ENCODE peak calls at places on chromosome 4, in six cellular contexts. N is stomach, J is upper lobe of right lung, V is A673, O is GM23338, L is tibial nerve. X is an unnamed sample. For H3K4me1, the result is how much of the 10 kb centered on the place peaks cover.

GRCh38 chr4:6546681-6547447 is 28.1 kb upstream of the MAN2B2 start:
- DNase-seq in J (no peak), L (no peak), V (peak), N (peak), O (peak), X (peak)

GRCh38 chr4:2891294-2891693 is 47.6 kb downstream of the ADD1 start:
- DNase-seq in O (no peak), J (no peak), V (no peak), N (no peak), L (no peak), X (peak)

GRCh38 chr4:84878090-84878489 is 88.4 kb downstream of the WDFY3 start:
- DNase-seq in N (no peak), V (no peak), O (no peak), L (no peak), J (no peak), X (peak)

GRCh38 chr4:180521181-180521580 is 1722.0 kb upstream of the TENM3 start:
- DNase-seq in O (no peak), J (no peak), N (no peak), V (no peak), L (no peak), X (no peak)

GRCh38 chr4:185841451-185841850 is 29.5 kb upstream of the SORBS2 start:
- DNase-seq in N (no peak), V (no peak), L (no peak), J (no peak), O (no peak), X (no peak)

GRCh38 chr4:54668031-54668611 is 10.4 kb downstream of the KIT start:
- DNase-seq in V (no peak), J (no peak), L (no peak), N (no peak), O (peak), X (no peak)

GRCh38 chr4:164345756-164346155 is 408.2 kb upstream of the SMIM31 start:
- DNase-seq in L (no peak), O (no peak), J (no peak), V (no peak), N (no peak), X (no peak)

GRCh38 chr4:42917316-42917715 is 24.8 kb downstream of the GRXCR1 start:
- DNase-seq in J (no peak), N (no peak), O (no peak), V (no peak), L (no peak), X (no peak)

GRCh38 chr4:110155632-110156031 is 42.8 kb downstream of the ELOVL6 start:
- DNase-seq in J (no peak), N (no peak), L (no peak), V (no peak), O (no peak), X (peak)

GRCh38 chr4:156970501-156971167 is 965 bp downstream of the PDGFC start:
- DNase-seq in O (peak), V (peak), J (peak), N (peak), L (peak), X (peak)

GRCh38 chr4:72568959-72569718 is at the start of gene ADAMTS3:
- DNase-seq in N (peak), L (peak), V (peak), J (peak), O (peak), X (peak)

GRCh38 chr4:118941799-118942198 is 53.1 kb downstream of the SYNPO2 start:
- DNase-seq in L (no peak), J (no peak), O (no peak), V (peak), N (no peak), X (peak)

GRCh38 chr4:4659871-4660651 is 118.2 kb upstream of the STX18 start:
- DNase-seq in J (no peak), N (no peak), V (peak), O (no peak), L (no peak), X (peak)

GRCh38 chr4:71857713-71858451 is 74.0 kb upstream of the GC start:
- DNase-seq in L (no peak), V (no peak), J (no peak), N (peak), O (peak), X (no peak)

GRCh38 chr4:15883611-15884243 is 54.8 kb downstream of the FGFBP1 start:
- DNase-seq in O (no peak), J (no peak), L (no peak), N (no peak), V (no peak), X (no peak)

GRCh38 chr4:140357868-140358267 is 15.6 kb upstream of the SCOC start:
- DNase-seq in V (no peak), J (no peak), O (no peak), N (no peak), L (no peak), X (no peak)

GRCh38 chr4:122762520-122762919 is 30.0 kb downstream of the BBS12 start:
- DNase-seq in V (no peak), L (no peak), J (no peak), N (no peak), O (no peak), X (no peak)

GRCh38 chr4:121938282-121939092 is 13.4 kb downstream of the TRPC3 start:
- DNase-seq in O (no peak), V (no peak), J (no peak), L (no peak), N (no peak), X (peak)

GRCh38 chr4:25861422-25861926 is 1.3 kb downstream of the SEL1L3 start:
- DNase-seq in V (peak), L (no peak), O (no peak), N (no peak), J (no peak), X (peak)

GRCh38 chr4:16608123-16608522 is 290.3 kb downstream of the LDB2 start:
- DNase-seq in N (no peak), O (peak), J (no peak), L (no peak), V (no peak), X (no peak)

GRCh38 chr4:163165217-163166017 is 1.3 kb downstream of the NAF1 start:
- DNase-seq in O (no peak), J (no peak), L (no peak), V (no peak), N (no peak), X (peak)

GRCh38 chr4:120653790-120654189 is 268.7 kb downstream of the PRDM5 start:
- DNase-seq in N (no peak), J (no peak), L (no peak), O (no peak), V (no peak), X (no peak)

GRCh38 chr4:8741513-8742226 is 130.0 kb downstream of the HMX1 start:
- DNase-seq in N (peak), O (no peak), J (peak), V (no peak), L (no peak), X (no peak)

GRCh38 chr4:127698789-127699200 is 31.4 kb upstream of the SLC25A31 start:
- DNase-seq in L (no peak), O (no peak), J (no peak), N (no peak), V (peak), X (peak)

GRCh38 chr4:6217716-6218381 is 17.5 kb upstream of the JAKMIP1 start:
- DNase-seq in L (no peak), V (no peak), O (no peak), N (no peak), J (no peak), X (no peak)

GRCh38 chr4:114782842-114783595 is 184.4 kb downstream of the UGT8 start:
- DNase-seq in L (no peak), O (peak), N (no peak), V (peak), J (no peak), X (peak)

GRCh38 chr4:148574066-148574465 is 131.9 kb upstream of the NR3C2 start:
- DNase-seq in O (no peak), L (no peak), N (no peak), J (no peak), V (no peak), X (no peak)

GRCh38 chr4:6877070-6877469 is 32.6 kb upstream of the TBC1D14 start:
- DNase-seq in J (no peak), L (no peak), O (no peak), N (no peak), V (no peak), X (no peak)

GRCh38 chr4:106541253-106541652 is 172.7 kb upstream of the GIMD1 start:
- DNase-seq in O (no peak), L (no peak), V (no peak), N (no peak), J (no peak), X (peak)

GRCh38 chr4:77617203-77617602 is 11.6 kb downstream of the CXCL13 start:
- DNase-seq in V (peak), L (no peak), N (no peak), J (no peak), O (no peak), X (peak)

GRCh38 chr4:28490669-28491068 is 1630.0 kb downstream of the STIM2 start:
- DNase-seq in L (no peak), N (no peak), V (no peak), O (peak), J (no peak), X (no peak)

GRCh38 chr4:143384381-143384994 is 47.8 kb downstream of the GAB1 start:
- DNase-seq in J (no peak), O (no peak), N (no peak), L (no peak), V (no peak), X (peak)

GRCh38 chr4:169079942-169080827 is 70.1 kb upstream of the CBR4 start:
- DNase-seq in J (peak), L (peak), O (no peak), V (peak), N (peak), X (peak)

GRCh38 chr4:72314869-72315268 is 254.2 kb downstream of the ADAMTS3 start:
- DNase-seq in V (peak), O (no peak), N (no peak), L (peak), J (no peak), X (peak)

GRCh38 chr4:113294910-113295309 is 245.5 kb downstream of the ANK2 start:
- DNase-seq in L (no peak), O (no peak), J (no peak), N (no peak), V (no peak), X (no peak)

GRCh38 chr4:6362896-6363295 is 93.2 kb downstream of the WFS1 start:
- DNase-seq in O (peak), J (no peak), V (peak), N (no peak), L (no peak), X (peak)

GRCh38 chr4:37246891-37247290 is 2.3 kb downstream of the NWD2 start:
- DNase-seq in N (no peak), O (no peak), L (no peak), V (no peak), J (no peak), X (no peak)

GRCh38 chr4:3756343-3757059 is 9.7 kb upstream of the ADRA2C start:
- DNase-seq in N (no peak), O (peak), V (no peak), L (no peak), J (no peak), X (no peak)

DNA sequence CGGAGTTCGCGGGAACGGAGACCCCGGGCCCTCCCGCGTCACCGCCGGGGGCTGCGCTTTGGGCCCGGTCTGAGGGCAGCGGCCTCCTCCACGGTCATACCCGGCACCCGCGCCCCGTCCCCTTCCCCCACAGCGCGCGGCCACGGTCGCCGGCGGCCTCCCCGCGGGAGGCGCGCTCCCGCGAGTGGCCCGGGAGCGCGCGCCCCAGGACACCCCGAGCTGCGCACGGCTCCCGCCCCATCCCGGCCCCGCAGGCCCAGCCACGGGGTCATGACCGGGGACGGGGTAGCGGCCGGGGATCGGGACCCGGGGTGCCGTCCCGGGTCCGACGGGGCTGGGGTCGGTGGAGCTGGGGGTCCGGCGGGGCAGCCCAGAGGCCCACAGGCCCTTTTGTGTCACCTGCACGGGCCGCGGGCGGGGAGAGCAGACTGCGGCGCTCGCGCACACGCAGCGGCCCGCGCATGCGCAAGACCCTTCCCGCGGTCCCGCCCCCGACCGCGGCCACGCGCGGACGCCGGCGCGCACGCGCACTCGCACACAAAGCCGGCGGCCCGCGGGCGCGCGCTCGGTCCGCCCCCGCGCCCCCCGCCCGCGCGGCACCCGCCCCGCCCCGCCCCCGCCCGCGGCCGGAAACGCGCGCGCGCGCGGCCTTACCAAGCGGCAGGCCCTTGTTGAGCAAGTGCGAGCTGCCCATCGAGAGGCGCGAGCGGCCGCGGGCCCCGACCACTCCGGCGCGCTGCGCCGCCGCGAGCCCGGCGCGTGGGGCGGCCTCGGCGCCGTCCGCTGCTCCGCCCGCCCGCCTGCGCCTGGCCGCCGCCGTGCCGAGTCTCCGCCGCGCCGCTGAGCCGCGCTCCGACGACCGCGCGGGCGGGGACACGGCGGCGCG is at the start of gene CTBP1:
- DNase-seq in L (peak), V (peak), O (peak), N (peak), J (peak), X (peak)
- H3K4me1 ChIP-seq in L (half or more), V (under half), O (under half), N (half or more), J (half or more), X (under half)

GRCh38 chr4:34269593-34269992 is 1974.7 kb downstream of the ARAP2 start:
- DNase-seq in L (no peak), N (no peak), O (no peak), J (no peak), V (no peak), X (no peak)
- H3K27ac ChIP-seq in L (no peak), N (no peak), O (no peak), J (no peak), V (no peak), X (no peak)

GRCh38 chr4:173256825-173257224 is 77.3 kb downstream of the HMGB2 start:
- DNase-seq in N (no peak), J (no peak), L (no peak), O (no peak), V (no peak), X (no peak)

GRCh38 chr4:173253561-173253960 is 80.6 kb downstream of the HMGB2 start:
- DNase-seq in J (no peak), V (no peak), O (no peak), L (no peak), N (no peak), X (no peak)

GRCh38 chr4:173248690-173249089 is 80.1 kb downstream of the GALNT7 start:
- DNase-seq in V (no peak), L (no peak), O (no peak), J (no peak), N (no peak), X (no peak)

GRCh38 chr4:173254646-173255045 is 79.5 kb downstream of the HMGB2 start:
- DNase-seq in N (no peak), J (no peak), O (no peak), L (no peak), V (no peak), X (no peak)

DNA sequence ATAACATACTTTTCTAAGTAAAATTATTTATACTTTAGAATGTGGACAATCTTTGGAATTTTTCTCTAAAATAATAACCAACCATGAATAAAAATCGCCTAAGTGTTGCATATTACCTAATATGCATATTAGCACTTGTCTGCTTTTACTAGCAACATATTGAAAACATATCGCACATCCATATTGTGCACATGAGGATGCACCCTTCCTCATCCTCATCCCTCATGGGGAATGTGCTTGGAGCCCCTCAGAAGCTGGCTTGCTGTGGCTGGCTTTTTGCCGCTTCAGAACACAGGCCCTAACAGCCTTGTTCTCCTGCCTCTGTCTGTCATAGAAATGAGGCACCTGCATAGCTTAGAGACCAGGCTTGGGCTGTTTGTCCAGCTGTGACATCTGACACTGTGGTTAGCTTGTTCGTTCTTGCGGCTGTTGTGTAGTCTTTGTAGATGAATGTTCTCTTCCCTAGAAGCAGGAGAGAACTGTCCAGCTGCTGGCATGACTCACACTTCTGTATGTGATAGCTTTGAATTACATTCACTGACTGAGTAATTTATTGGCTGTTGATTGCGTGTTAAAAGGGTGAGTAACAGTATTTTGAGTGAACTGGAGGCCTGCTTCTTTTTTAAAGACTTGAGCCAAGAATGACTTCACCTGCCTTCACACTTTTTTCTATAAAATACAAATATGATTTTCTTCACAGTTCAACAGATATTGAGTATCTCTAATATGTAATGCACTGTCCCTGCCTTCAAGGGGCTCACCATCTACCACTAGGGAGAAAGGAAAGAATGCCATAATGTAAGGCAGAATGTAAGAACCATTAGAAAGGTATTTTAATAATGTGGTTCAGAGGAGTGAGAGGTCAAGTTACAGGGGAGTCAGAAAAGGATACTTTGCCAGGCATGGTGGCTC is 81.9 kb downstream of the HMGB2 start:
- DNase-seq in O (peak), L (peak), N (peak), J (no peak), V (peak), X (peak)
- H3K4me1 ChIP-seq in O (half or more), L (under half), N (under half), J (under half), V (half or more), X (under half)

DNA sequence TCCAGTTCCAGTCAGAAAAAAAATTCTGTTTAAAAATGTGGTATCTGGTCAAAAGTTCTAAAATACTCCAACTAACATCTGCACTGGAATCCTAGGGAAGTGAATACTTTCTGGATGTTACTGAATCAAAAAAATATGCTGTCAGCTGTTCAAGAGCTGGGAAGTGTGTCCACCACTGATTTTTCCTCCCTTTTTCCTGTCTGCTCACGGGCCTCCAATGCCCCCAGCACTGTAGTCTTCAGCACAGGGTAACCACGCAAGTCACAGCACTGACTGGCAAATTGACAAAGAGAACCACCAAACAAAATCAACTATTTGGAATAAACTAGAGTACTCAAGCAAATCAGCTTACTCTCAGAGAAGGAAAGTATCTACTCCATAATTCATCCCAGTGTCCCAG is 9.9 kb downstream of the VEGFC start:
- DNase-seq in N (no peak), L (no peak), O (no peak), J (no peak), V (no peak), X (no peak)
- H3K27ac ChIP-seq in N (no peak), L (no peak), O (no peak), J (no peak), V (no peak), X (no peak)

DNA sequence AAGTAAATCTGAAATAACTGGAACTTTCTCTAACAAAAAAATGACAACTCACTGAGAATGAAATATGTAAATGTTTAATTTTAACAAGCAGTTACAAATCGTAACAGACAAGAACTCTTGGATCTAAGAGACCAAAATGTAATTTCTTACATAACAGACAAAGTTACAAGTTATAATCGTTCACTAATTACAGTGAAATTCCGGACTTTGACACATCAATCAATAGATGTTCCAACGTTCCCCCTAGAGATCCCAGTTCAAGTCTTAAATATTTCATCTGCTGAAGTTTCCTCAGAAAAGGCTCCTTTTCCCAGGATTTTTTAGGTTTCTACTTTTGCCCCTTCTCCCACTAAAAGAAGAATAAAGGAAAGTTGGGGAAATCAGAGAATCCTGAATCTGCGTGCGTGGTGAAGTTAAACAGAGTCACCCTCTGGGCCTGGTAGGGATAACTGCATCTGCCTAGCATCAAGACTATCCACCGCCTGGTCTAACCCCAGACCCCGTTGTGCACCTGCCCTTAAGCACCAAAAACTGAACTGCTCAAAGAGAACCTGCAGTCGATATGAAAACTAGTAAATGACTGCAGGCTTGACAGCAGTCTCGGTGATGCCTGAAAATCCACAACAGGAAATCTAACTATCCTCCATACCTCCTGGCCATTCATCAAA is 2.3 kb downstream of the IRF2 start:
- DNase-seq in O (no peak), L (no peak), V (peak), J (no peak), N (no peak), X (peak)
- H3K4me1 ChIP-seq in O (under half), L (under half), V (under half), J (half or more), N (under half), X (under half)

GRCh38 chr4:107994894-107995293 is 5.2 kb downstream of the HADH start:
- DNase-seq in N (no peak), O (no peak), J (no peak), L (no peak), V (no peak), X (no peak)

GRCh38 chr4:107993969-107994368 is 4.3 kb downstream of the HADH start:
- DNase-seq in N (no peak), V (no peak), J (no peak), O (no peak), L (no peak), X (no peak)

GRCh38 chr4:107989162-107989536 is 540 bp upstream of the HADH start:
- DNase-seq in O (no peak), V (no peak), J (no peak), L (no peak), N (no peak), X (no peak)

GRCh38 chr4:107989537-107990386 is at the start of gene HADH:
- DNase-seq in L (peak), N (peak), O (peak), V (peak), J (peak), X (peak)

GRCh38 chr4:107991945-107992625 is 2.4 kb downstream of the HADH start:
- DNase-seq in N (no peak), J (no peak), V (no peak), L (no peak), O (no peak), X (peak)
- H3K27ac ChIP-seq in N (no peak), J (no peak), V (no peak), L (peak), O (no peak), X (no peak)

X was measured in mesenchymal stem cell.